ENCODE peak calls at places on chromosome 19, in nine cellular contexts. One of them, this sample, is unnamed.

GRCh38 chr19:53555352-53555751 is 17.4 kb downstream of the ZNF331 start:
- DNase-seq in NCI-H1436: no peak
- DNase-seq in activated CD4-positive, alpha-beta T cell treated with anti-CD3 and anti-CD28 coated beads for 48 hours: no peak
- DNase-seq in stimulated activated CD4-positive, alpha-beta T cell treated with anti-CD3 and anti-CD28 coated beads, Interleukin-4, amount 100 ng/mL, for 4 hours: no peak
- DNase-seq in fibroblast of the conjunctiva: no peak
- DNase-seq in neuronal stem cell: no peak
- DNase-seq in C1 segment of cervical spinal cord: no peak
- DNase-seq in HTR-8/SVneo: no peak
- DNase-seq in bronchial epithelial cell: no peak
- DNase-seq in this sample: no peak

GRCh38 chr19:19610376-19611240 is 7.9 kb downstream of the PBX4 start:
- DNase-seq in C1 segment of cervical spinal cord: no peak
- DNase-seq in fibroblast of the conjunctiva: no peak
- DNase-seq in NCI-H1436: no peak
- DNase-seq in activated CD4-positive, alpha-beta T cell treated with anti-CD3 and anti-CD28 coated beads for 48 hours: no peak
- DNase-seq in neuronal stem cell: no peak
- DNase-seq in stimulated activated CD4-positive, alpha-beta T cell treated with anti-CD3 and anti-CD28 coated beads, Interleukin-4, amount 100 ng/mL, for 4 hours: no peak
- DNase-seq in HTR-8/SVneo: no peak
- DNase-seq in bronchial epithelial cell: no peak
- DNase-seq in this sample: no peak

GRCh38 chr19:39680593-39680992 is 23.7 kb upstream of the LGALS14 start:
- DNase-seq in HTR-8/SVneo: no peak
- DNase-seq in fibroblast of the conjunctiva: no peak
- DNase-seq in NCI-H1436: no peak
- DNase-seq in C1 segment of cervical spinal cord: no peak
- DNase-seq in neuronal stem cell: no peak
- DNase-seq in activated CD4-positive, alpha-beta T cell treated with anti-CD3 and anti-CD28 coated beads for 48 hours: no peak
- DNase-seq in stimulated activated CD4-positive, alpha-beta T cell treated with anti-CD3 and anti-CD28 coated beads, Interleukin-4, amount 100 ng/mL, for 4 hours: no peak
- DNase-seq in bronchial epithelial cell: no peak
- DNase-seq in this sample: no peak

GRCh38 chr19:56678205-56678604 is 6.6 kb upstream of the ZNF835 start:
- DNase-seq in fibroblast of the conjunctiva: no peak
- DNase-seq in activated CD4-positive, alpha-beta T cell treated with anti-CD3 and anti-CD28 coated beads for 48 hours: no peak
- DNase-seq in neuronal stem cell: no peak
- DNase-seq in HTR-8/SVneo: no peak
- DNase-seq in C1 segment of cervical spinal cord: no peak
- DNase-seq in NCI-H1436: no peak
- DNase-seq in stimulated activated CD4-positive, alpha-beta T cell treated with anti-CD3 and anti-CD28 coated beads, Interleukin-4, amount 100 ng/mL, for 4 hours: no peak
- DNase-seq in bronchial epithelial cell: no peak
- DNase-seq in this sample: peak; percentile 47

GRCh38 chr19:17234911-17235617 is 9.0 kb downstream of the OCEL1 start:
- DNase-seq in NCI-H1436: peak; percentile 27
- DNase-seq in neuronal stem cell: no peak
- DNase-seq in stimulated activated CD4-positive, alpha-beta T cell treated with anti-CD3 and anti-CD28 coated beads, Interleukin-4, amount 100 ng/mL, for 4 hours: peak; percentile 62
- DNase-seq in fibroblast of the conjunctiva: no peak
- DNase-seq in activated CD4-positive, alpha-beta T cell treated with anti-CD3 and anti-CD28 coated beads for 48 hours: peak; percentile 80
- DNase-seq in HTR-8/SVneo: peak; percentile 77
- DNase-seq in C1 segment of cervical spinal cord: no peak
- DNase-seq in bronchial epithelial cell: peak; percentile 44
- DNase-seq in this sample: peak; percentile 67

GRCh38 chr19:6802336-6803035 is 30.0 kb downstream of the VAV1 start:
- DNase-seq in bronchial epithelial cell: peak; percentile 64
- DNase-seq in activated CD4-positive, alpha-beta T cell treated with anti-CD3 and anti-CD28 coated beads for 48 hours: peak; percentile 81
- DNase-seq in stimulated activated CD4-positive, alpha-beta T cell treated with anti-CD3 and anti-CD28 coated beads, Interleukin-4, amount 100 ng/mL, for 4 hours: peak; percentile 56
- DNase-seq in HTR-8/SVneo: peak; percentile 45
- DNase-seq in NCI-H1436: no peak
- DNase-seq in C1 segment of cervical spinal cord: peak; percentile 40
- DNase-seq in neuronal stem cell: no peak
- DNase-seq in fibroblast of the conjunctiva: no peak
- DNase-seq in this sample: peak; percentile 38

GRCh38 chr19:14440049-14440448 is 6.9 kb downstream of the PKN1 start:
- DNase-seq in neuronal stem cell: no peak
- DNase-seq in NCI-H1436: no peak
- DNase-seq in fibroblast of the conjunctiva: no peak
- DNase-seq in stimulated activated CD4-positive, alpha-beta T cell treated with anti-CD3 and anti-CD28 coated beads, Interleukin-4, amount 100 ng/mL, for 4 hours: peak; percentile 74
- DNase-seq in activated CD4-positive, alpha-beta T cell treated with anti-CD3 and anti-CD28 coated beads for 48 hours: peak; percentile 87
- DNase-seq in bronchial epithelial cell: no peak
- DNase-seq in HTR-8/SVneo: no peak
- DNase-seq in C1 segment of cervical spinal cord: peak; percentile 40
- DNase-seq in this sample: peak; percentile 62

GRCh38 chr19:17305517-17306284 is at the start of gene MRPL34:
- DNase-seq in fibroblast of the conjunctiva: peak; percentile 99
- DNase-seq in bronchial epithelial cell: peak; percentile 99
- DNase-seq in C1 segment of cervical spinal cord: peak; percentile 94
- DNase-seq in NCI-H1436: peak; percentile 97
- DNase-seq in HTR-8/SVneo: peak; percentile 97
- DNase-seq in neuronal stem cell: peak; percentile 98
- DNase-seq in stimulated activated CD4-positive, alpha-beta T cell treated with anti-CD3 and anti-CD28 coated beads, Interleukin-4, amount 100 ng/mL, for 4 hours: peak; percentile 89
- DNase-seq in activated CD4-positive, alpha-beta T cell treated with anti-CD3 and anti-CD28 coated beads for 48 hours: peak; percentile 97
- DNase-seq in this sample: peak; percentile 97

GRCh38 chr19:55333870-55334269 is 5.8 kb upstream of the KMT5C start:
- DNase-seq in neuronal stem cell: no peak
- DNase-seq in stimulated activated CD4-positive, alpha-beta T cell treated with anti-CD3 and anti-CD28 coated beads, Interleukin-4, amount 100 ng/mL, for 4 hours: no peak
- DNase-seq in fibroblast of the conjunctiva: no peak
- DNase-seq in NCI-H1436: no peak
- DNase-seq in C1 segment of cervical spinal cord: no peak
- DNase-seq in bronchial epithelial cell: no peak
- DNase-seq in activated CD4-positive, alpha-beta T cell treated with anti-CD3 and anti-CD28 coated beads for 48 hours: no peak
- DNase-seq in HTR-8/SVneo: no peak
- DNase-seq in this sample: no peak

GRCh38 chr19:2121416-2122051 is 24.8 kb downstream of the IZUMO4 start:
- DNase-seq in bronchial epithelial cell: no peak
- DNase-seq in neuronal stem cell: no peak
- DNase-seq in stimulated activated CD4-positive, alpha-beta T cell treated with anti-CD3 and anti-CD28 coated beads, Interleukin-4, amount 100 ng/mL, for 4 hours: no peak
- DNase-seq in NCI-H1436: no peak
- DNase-seq in activated CD4-positive, alpha-beta T cell treated with anti-CD3 and anti-CD28 coated beads for 48 hours: no peak
- DNase-seq in C1 segment of cervical spinal cord: no peak
- DNase-seq in HTR-8/SVneo: no peak
- DNase-seq in fibroblast of the conjunctiva: no peak
- DNase-seq in this sample: no peak

GRCh38 chr19:15519433-15519976 is 11.2 kb downstream of the CYP4F22 start:
- DNase-seq in activated CD4-positive, alpha-beta T cell treated with anti-CD3 and anti-CD28 coated beads for 48 hours: no peak
- DNase-seq in HTR-8/SVneo: no peak
- DNase-seq in NCI-H1436: no peak
- DNase-seq in bronchial epithelial cell: no peak
- DNase-seq in neuronal stem cell: no peak
- DNase-seq in stimulated activated CD4-positive, alpha-beta T cell treated with anti-CD3 and anti-CD28 coated beads, Interleukin-4, amount 100 ng/mL, for 4 hours: no peak
- DNase-seq in C1 segment of cervical spinal cord: no peak
- DNase-seq in fibroblast of the conjunctiva: no peak
- DNase-seq in this sample: no peak

GRCh38 chr19:29800086-29800825 is 11.5 kb upstream of the CCNE1 start:
- DNase-seq in neuronal stem cell: no peak
- DNase-seq in fibroblast of the conjunctiva: no peak
- DNase-seq in C1 segment of cervical spinal cord: no peak
- DNase-seq in NCI-H1436: no peak
- DNase-seq in HTR-8/SVneo: no peak
- DNase-seq in bronchial epithelial cell: no peak
- DNase-seq in stimulated activated CD4-positive, alpha-beta T cell treated with anti-CD3 and anti-CD28 coated beads, Interleukin-4, amount 100 ng/mL, for 4 hours: no peak
- DNase-seq in activated CD4-positive, alpha-beta T cell treated with anti-CD3 and anti-CD28 coated beads for 48 hours: no peak
- DNase-seq in this sample: no peak

GRCh38 chr19:55005684-55006488 is 32.2 kb downstream of the GP6 start:
- DNase-seq in activated CD4-positive, alpha-beta T cell treated with anti-CD3 and anti-CD28 coated beads for 48 hours: peak; percentile 50
- DNase-seq in C1 segment of cervical spinal cord: peak; percentile 1
- DNase-seq in neuronal stem cell: no peak
- DNase-seq in bronchial epithelial cell: peak; percentile 67
- DNase-seq in fibroblast of the conjunctiva: no peak
- DNase-seq in HTR-8/SVneo: peak; percentile 51
- DNase-seq in stimulated activated CD4-positive, alpha-beta T cell treated with anti-CD3 and anti-CD28 coated beads, Interleukin-4, amount 100 ng/mL, for 4 hours: peak; percentile 13
- DNase-seq in NCI-H1436: no peak
- DNase-seq in this sample: peak; percentile 37

GRCh38 chr19:1008268-1009042 is 8.2 kb downstream of the GRIN3B start:
- DNase-seq in neuronal stem cell: no peak
- DNase-seq in HTR-8/SVneo: no peak
- DNase-seq in C1 segment of cervical spinal cord: no peak
- DNase-seq in NCI-H1436: no peak
- DNase-seq in activated CD4-positive, alpha-beta T cell treated with anti-CD3 and anti-CD28 coated beads for 48 hours: no peak
- DNase-seq in fibroblast of the conjunctiva: no peak
- DNase-seq in bronchial epithelial cell: no peak
- DNase-seq in stimulated activated CD4-positive, alpha-beta T cell treated with anti-CD3 and anti-CD28 coated beads, Interleukin-4, amount 100 ng/mL, for 4 hours: no peak
- DNase-seq in this sample: no peak

GRCh38 chr19:8255426-8256125 is 46.4 kb downstream of the CERS4 start:
- DNase-seq in C1 segment of cervical spinal cord: no peak
- DNase-seq in bronchial epithelial cell: no peak
- DNase-seq in activated CD4-positive, alpha-beta T cell treated with anti-CD3 and anti-CD28 coated beads for 48 hours: no peak
- DNase-seq in fibroblast of the conjunctiva: no peak
- DNase-seq in neuronal stem cell: no peak
- DNase-seq in stimulated activated CD4-positive, alpha-beta T cell treated with anti-CD3 and anti-CD28 coated beads, Interleukin-4, amount 100 ng/mL, for 4 hours: no peak
- DNase-seq in NCI-H1436: no peak
- DNase-seq in HTR-8/SVneo: no peak
- DNase-seq in this sample: no peak

GRCh38 chr19:8396185-8396562 is 6.0 kb downstream of the RAB11B start:
- DNase-seq in neuronal stem cell: no peak
- DNase-seq in fibroblast of the conjunctiva: no peak
- DNase-seq in NCI-H1436: no peak
- DNase-seq in stimulated activated CD4-positive, alpha-beta T cell treated with anti-CD3 and anti-CD28 coated beads, Interleukin-4, amount 100 ng/mL, for 4 hours: no peak
- DNase-seq in bronchial epithelial cell: no peak
- DNase-seq in HTR-8/SVneo: no peak
- DNase-seq in activated CD4-positive, alpha-beta T cell treated with anti-CD3 and anti-CD28 coated beads for 48 hours: no peak
- DNase-seq in C1 segment of cervical spinal cord: no peak
- DNase-seq in this sample: no peak

GRCh38 chr19:5561559-5561958 is 6.2 kb downstream of the TINCR start:
- DNase-seq in C1 segment of cervical spinal cord: no peak
- DNase-seq in stimulated activated CD4-positive, alpha-beta T cell treated with anti-CD3 and anti-CD28 coated beads, Interleukin-4, amount 100 ng/mL, for 4 hours: no peak
- DNase-seq in HTR-8/SVneo: no peak
- DNase-seq in activated CD4-positive, alpha-beta T cell treated with anti-CD3 and anti-CD28 coated beads for 48 hours: no peak
- DNase-seq in fibroblast of the conjunctiva: no peak
- DNase-seq in NCI-H1436: no peak
- DNase-seq in bronchial epithelial cell: no peak
- DNase-seq in neuronal stem cell: no peak
- DNase-seq in this sample: no peak

GRCh38 chr19:47609885-47610545 is 1.1 kb downstream of the BICRA start:
- DNase-seq in bronchial epithelial cell: no peak
- DNase-seq in activated CD4-positive, alpha-beta T cell treated with anti-CD3 and anti-CD28 coated beads for 48 hours: peak; percentile 62
- DNase-seq in fibroblast of the conjunctiva: no peak
- DNase-seq in HTR-8/SVneo: no peak
- DNase-seq in NCI-H1436: no peak
- DNase-seq in stimulated activated CD4-positive, alpha-beta T cell treated with anti-CD3 and anti-CD28 coated beads, Interleukin-4, amount 100 ng/mL, for 4 hours: peak; percentile 34
- DNase-seq in neuronal stem cell: peak; percentile 39
- DNase-seq in C1 segment of cervical spinal cord: no peak
- DNase-seq in this sample: no peak

GRCh38 chr19:17243854-17244617 is 1.7 kb downstream of the NR2F6 start:
- DNase-seq in NCI-H1436: no peak
- DNase-seq in C1 segment of cervical spinal cord: no peak
- DNase-seq in activated CD4-positive, alpha-beta T cell treated with anti-CD3 and anti-CD28 coated beads for 48 hours: no peak
- DNase-seq in stimulated activated CD4-positive, alpha-beta T cell treated with anti-CD3 and anti-CD28 coated beads, Interleukin-4, amount 100 ng/mL, for 4 hours: no peak
- DNase-seq in fibroblast of the conjunctiva: no peak
- DNase-seq in neuronal stem cell: no peak
- DNase-seq in HTR-8/SVneo: no peak
- DNase-seq in bronchial epithelial cell: no peak
- DNase-seq in this sample: no peak

GRCh38 chr19:39506944-39507714 is 7.8 kb upstream of the SELENOV start:
- DNase-seq in fibroblast of the conjunctiva: peak; percentile 6
- DNase-seq in C1 segment of cervical spinal cord: no peak
- DNase-seq in neuronal stem cell: peak; percentile 71
- DNase-seq in stimulated activated CD4-positive, alpha-beta T cell treated with anti-CD3 and anti-CD28 coated beads, Interleukin-4, amount 100 ng/mL, for 4 hours: peak; percentile 60
- DNase-seq in bronchial epithelial cell: peak; percentile 44
- DNase-seq in HTR-8/SVneo: peak; percentile 89
- DNase-seq in activated CD4-positive, alpha-beta T cell treated with anti-CD3 and anti-CD28 coated beads for 48 hours: peak; percentile 76
- DNase-seq in NCI-H1436: no peak
- DNase-seq in this sample: no peak

GRCh38 chr19:8240274-8241229 is 31.4 kb downstream of the CERS4 start:
- DNase-seq in NCI-H1436: no peak
- DNase-seq in neuronal stem cell: peak; percentile 79
- DNase-seq in stimulated activated CD4-positive, alpha-beta T cell treated with anti-CD3 and anti-CD28 coated beads, Interleukin-4, amount 100 ng/mL, for 4 hours: peak; percentile 15
- DNase-seq in fibroblast of the conjunctiva: peak; percentile 87
- DNase-seq in bronchial epithelial cell: peak; percentile 40
- DNase-seq in C1 segment of cervical spinal cord: peak; percentile 80
- DNase-seq in activated CD4-positive, alpha-beta T cell treated with anti-CD3 and anti-CD28 coated beads for 48 hours: peak; percentile 54
- DNase-seq in HTR-8/SVneo: peak; percentile 99
- DNase-seq in this sample: peak; percentile 85

GRCh38 chr19:1808395-1808731 is 3.7 kb downstream of the ATP8B3 start:
- DNase-seq in HTR-8/SVneo: no peak
- DNase-seq in neuronal stem cell: no peak
- DNase-seq in activated CD4-positive, alpha-beta T cell treated with anti-CD3 and anti-CD28 coated beads for 48 hours: no peak
- DNase-seq in C1 segment of cervical spinal cord: no peak
- DNase-seq in NCI-H1436: no peak
- DNase-seq in bronchial epithelial cell: no peak
- DNase-seq in fibroblast of the conjunctiva: no peak
- DNase-seq in stimulated activated CD4-positive, alpha-beta T cell treated with anti-CD3 and anti-CD28 coated beads, Interleukin-4, amount 100 ng/mL, for 4 hours: no peak
- DNase-seq in this sample: no peak

GRCh38 chr19:39133431-39134270 is 8.1 kb downstream of the PAK4 start:
- DNase-seq in activated CD4-positive, alpha-beta T cell treated with anti-CD3 and anti-CD28 coated beads for 48 hours: no peak
- DNase-seq in bronchial epithelial cell: no peak
- DNase-seq in fibroblast of the conjunctiva: no peak
- DNase-seq in neuronal stem cell: no peak
- DNase-seq in C1 segment of cervical spinal cord: no peak
- DNase-seq in NCI-H1436: no peak
- DNase-seq in HTR-8/SVneo: no peak
- DNase-seq in stimulated activated CD4-positive, alpha-beta T cell treated with anti-CD3 and anti-CD28 coated beads, Interleukin-4, amount 100 ng/mL, for 4 hours: no peak
- DNase-seq in this sample: no peak

GRCh38 chr19:49875801-49876421 is 1.2 kb downstream of the AKT1S1 start:
- DNase-seq in C1 segment of cervical spinal cord: peak; percentile 84
- DNase-seq in bronchial epithelial cell: no peak
- DNase-seq in HTR-8/SVneo: peak; percentile 74
- DNase-seq in stimulated activated CD4-positive, alpha-beta T cell treated with anti-CD3 and anti-CD28 coated beads, Interleukin-4, amount 100 ng/mL, for 4 hours: peak; percentile 57
- DNase-seq in neuronal stem cell: peak; percentile 59
- DNase-seq in activated CD4-positive, alpha-beta T cell treated with anti-CD3 and anti-CD28 coated beads for 48 hours: peak; percentile 65
- DNase-seq in NCI-H1436: peak; percentile 72
- DNase-seq in fibroblast of the conjunctiva: no peak
- DNase-seq in this sample: peak; percentile 75

GRCh38 chr19:10363789-10364281 is 16.5 kb downstream of the TYK2 start:
- DNase-seq in activated CD4-positive, alpha-beta T cell treated with anti-CD3 and anti-CD28 coated beads for 48 hours: no peak
- DNase-seq in C1 segment of cervical spinal cord: no peak
- DNase-seq in NCI-H1436: no peak
- DNase-seq in bronchial epithelial cell: peak; percentile 35
- DNase-seq in HTR-8/SVneo: no peak
- DNase-seq in neuronal stem cell: no peak
- DNase-seq in stimulated activated CD4-positive, alpha-beta T cell treated with anti-CD3 and anti-CD28 coated beads, Interleukin-4, amount 100 ng/mL, for 4 hours: no peak
- DNase-seq in fibroblast of the conjunctiva: no peak
- DNase-seq in this sample: no peak

GRCh38 chr19:33678796-33679195 is 57.0 kb downstream of the CHST8 start:
- DNase-seq in fibroblast of the conjunctiva: no peak
- DNase-seq in neuronal stem cell: no peak
- DNase-seq in NCI-H1436: peak; percentile 89
- DNase-seq in bronchial epithelial cell: no peak
- DNase-seq in HTR-8/SVneo: no peak
- DNase-seq in C1 segment of cervical spinal cord: peak; percentile 73
- DNase-seq in stimulated activated CD4-positive, alpha-beta T cell treated with anti-CD3 and anti-CD28 coated beads, Interleukin-4, amount 100 ng/mL, for 4 hours: no peak
- DNase-seq in activated CD4-positive, alpha-beta T cell treated with anti-CD3 and anti-CD28 coated beads for 48 hours: no peak
- DNase-seq in this sample: peak; percentile 37

GRCh38 chr19:46374526-46375475 is 27.9 kb downstream of the PPP5C start:
- DNase-seq in activated CD4-positive, alpha-beta T cell treated with anti-CD3 and anti-CD28 coated beads for 48 hours: peak; percentile 0
- DNase-seq in stimulated activated CD4-positive, alpha-beta T cell treated with anti-CD3 and anti-CD28 coated beads, Interleukin-4, amount 100 ng/mL, for 4 hours: no peak
- DNase-seq in HTR-8/SVneo: no peak
- DNase-seq in fibroblast of the conjunctiva: no peak
- DNase-seq in C1 segment of cervical spinal cord: no peak
- DNase-seq in neuronal stem cell: no peak
- DNase-seq in NCI-H1436: no peak
- DNase-seq in bronchial epithelial cell: no peak
- DNase-seq in this sample: no peak

GRCh38 chr19:48868196-48868886 is at the start of gene PLEKHA4:
- DNase-seq in C1 segment of cervical spinal cord: no peak
- DNase-seq in fibroblast of the conjunctiva: no peak
- DNase-seq in activated CD4-positive, alpha-beta T cell treated with anti-CD3 and anti-CD28 coated beads for 48 hours: no peak
- DNase-seq in bronchial epithelial cell: no peak
- DNase-seq in neuronal stem cell: no peak
- DNase-seq in NCI-H1436: no peak
- DNase-seq in stimulated activated CD4-positive, alpha-beta T cell treated with anti-CD3 and anti-CD28 coated beads, Interleukin-4, amount 100 ng/mL, for 4 hours: no peak
- DNase-seq in HTR-8/SVneo: no peak
- DNase-seq in this sample: no peak

GRCh38 chr19:30670562-30671513 is 298.7 kb downstream of the ZNF536 start:
- DNase-seq in stimulated activated CD4-positive, alpha-beta T cell treated with anti-CD3 and anti-CD28 coated beads, Interleukin-4, amount 100 ng/mL, for 4 hours: no peak
- DNase-seq in activated CD4-positive, alpha-beta T cell treated with anti-CD3 and anti-CD28 coated beads for 48 hours: no peak
- DNase-seq in C1 segment of cervical spinal cord: no peak
- DNase-seq in NCI-H1436: no peak
- DNase-seq in HTR-8/SVneo: no peak
- DNase-seq in bronchial epithelial cell: no peak
- DNase-seq in neuronal stem cell: no peak
- DNase-seq in fibroblast of the conjunctiva: no peak
- DNase-seq in this sample: no peak

GRCh38 chr19:19445911-19446361 is 40.5 kb downstream of the GATAD2A start:
- DNase-seq in bronchial epithelial cell: peak; percentile 73
- DNase-seq in HTR-8/SVneo: no peak
- DNase-seq in stimulated activated CD4-positive, alpha-beta T cell treated with anti-CD3 and anti-CD28 coated beads, Interleukin-4, amount 100 ng/mL, for 4 hours: no peak
- DNase-seq in fibroblast of the conjunctiva: no peak
- DNase-seq in C1 segment of cervical spinal cord: no peak
- DNase-seq in neuronal stem cell: no peak
- DNase-seq in activated CD4-positive, alpha-beta T cell treated with anti-CD3 and anti-CD28 coated beads for 48 hours: no peak
- DNase-seq in NCI-H1436: no peak
- DNase-seq in this sample: no peak

GRCh38 chr19:48636859-48637448 is at the start of gene DBP:
- DNase-seq in fibroblast of the conjunctiva: no peak
- DNase-seq in HTR-8/SVneo: no peak
- DNase-seq in bronchial epithelial cell: no peak
- DNase-seq in activated CD4-positive, alpha-beta T cell treated with anti-CD3 and anti-CD28 coated beads for 48 hours: peak; percentile 57
- DNase-seq in C1 segment of cervical spinal cord: peak; percentile 74
- DNase-seq in NCI-H1436: no peak
- DNase-seq in stimulated activated CD4-positive, alpha-beta T cell treated with anti-CD3 and anti-CD28 coated beads, Interleukin-4, amount 100 ng/mL, for 4 hours: no peak
- DNase-seq in neuronal stem cell: no peak
- DNase-seq in this sample: no peak

This sample was measured in head of caudate nucleus.